ENCODE peak calls at places on chromosomes 2 and 18, in eight cellular contexts. X, J, R, O, Y, G, A and T are unnamed samples.

GRCh38 chr2:33137331-33137730 is 190.6 kb downstream of the LTBP1 start:
- DNase-seq in X (no peak), J (no peak), R (no peak), O (no peak), Y (no peak), G (no peak), A (no peak), T (no peak)

GRCh38 chr2:226489765-226490164 is 309.9 kb downstream of the IRS1 start:
- DNase-seq in X (no peak), J (no peak), R (no peak), O (no peak), Y (no peak), G (no peak), A (no peak), T (no peak)

GRCh38 chr2:37564356-37564755 is 107.1 kb downstream of the CDC42EP3 start:
- DNase-seq in X (no peak), J (no peak), R (peak; percentile 17), O (no peak), Y (no peak), G (no peak), A (no peak), T (no peak)

GRCh38 chr2:109720379-109721116 is 73.6 kb upstream of the RGPD5 start:
- DNase-seq in X (no peak), J (peak; percentile 18), R (no peak), O (no peak), Y (no peak), G (no peak), A (no peak), T (no peak)

GRCh38 chr2:233711312-233712008 is 1.2 kb upstream of the UGT1A5 start:
- DNase-seq in X (peak; percentile 82), J (peak; percentile 73), R (peak; percentile 56), O (peak; percentile 34), Y (peak; percentile 39), G (peak; percentile 47), A (peak; percentile 63), T (no peak)

GRCh38 chr2:219611866-219612604 is 14.4 kb downstream of the STK11IP start:
- DNase-seq in X (no peak), J (no peak), R (no peak), O (no peak), Y (no peak), G (no peak), A (no peak), T (no peak)

GRCh38 chr2:169768262-169768995 is 30.2 kb upstream of the SSB start:
- DNase-seq in X (peak; percentile 29), J (no peak), R (no peak), O (no peak), Y (no peak), G (peak; percentile 25), A (no peak), T (no peak)

GRCh38 chr18:7338846-7339245 is 108.0 kb downstream of the LRRC30 start:
- DNase-seq in X (no peak), J (no peak), R (no peak), O (no peak), Y (no peak), G (no peak), A (no peak), T (no peak)

GRCh38 chr2:30645081-30645744 is 162.0 kb downstream of the CAPN13 start:
- DNase-seq in X (no peak), J (no peak), R (no peak), O (no peak), Y (no peak), G (no peak), A (no peak), T (no peak)

GRCh38 chr2:230875347-230876315 is 10.9 kb downstream of the ITM2C start:
- DNase-seq in X (no peak), J (no peak), R (no peak), O (no peak), Y (no peak), G (no peak), A (no peak), T (no peak)

GRCh38 chr2:135948642-135949355 is 36.6 kb downstream of the DARS1 start:
- DNase-seq in X (no peak), J (peak; percentile 22), R (peak; percentile 95), O (no peak), Y (peak; percentile 23), G (no peak), A (no peak), T (no peak)

GRCh38 chr2:95390272-95390880 is 12.1 kb upstream of the FAHD2A start:
- DNase-seq in X (no peak), J (no peak), R (no peak), O (no peak), Y (no peak), G (no peak), A (no peak), T (no peak)

GRCh38 chr2:232292395-232293154 is 86.0 kb upstream of the ALPP start:
- DNase-seq in X (peak; percentile 72), J (peak; percentile 37), R (no peak), O (peak; percentile 55), Y (peak; percentile 43), G (no peak), A (peak; percentile 4), T (peak; percentile 3)

GRCh38 chr2:112795720-112796119 is 11.4 kb upstream of the IL1A start:
- DNase-seq in X (peak; percentile 15), J (peak; percentile 25), R (peak; percentile 92), O (no peak), Y (no peak), G (no peak), A (no peak), T (no peak)

GRCh38 chr18:59715445-59715844 is 18.2 kb upstream of the CCBE1 start:
- DNase-seq in X (no peak), J (no peak), R (no peak), O (no peak), Y (no peak), G (no peak), A (no peak), T (no peak)

GRCh38 chr2:188787002-188787660 is 187.0 kb upstream of the COL3A1 start:
- DNase-seq in X (no peak), J (no peak), R (no peak), O (no peak), Y (no peak), G (no peak), A (no peak), T (no peak)

GRCh38 chr2:234932591-234933168 is 19.1 kb upstream of the SH3BP4 start:
- DNase-seq in X (no peak), J (no peak), R (no peak), O (no peak), Y (no peak), G (no peak), A (no peak), T (no peak)

GRCh38 chr2:143705108-143705686 is 576.0 kb downstream of the ARHGAP15 start:
- DNase-seq in X (no peak), J (no peak), R (peak; percentile 54), O (no peak), Y (no peak), G (no peak), A (no peak), T (peak; percentile 78)

GRCh38 chr2:64244049-64244446 is 99.8 kb upstream of the PELI1 start:
- DNase-seq in X (no peak), J (no peak), R (peak; percentile 34), O (no peak), Y (no peak), G (no peak), A (no peak), T (no peak)

GRCh38 chr2:105442056-105442455 is 43.2 kb upstream of the FHL2 start:
- DNase-seq in X (no peak), J (no peak), R (no peak), O (no peak), Y (no peak), G (no peak), A (no peak), T (no peak)

GRCh38 chr2:20868377-20868776 is 45.5 kb upstream of the LDAH start:
- DNase-seq in X (no peak), J (no peak), R (no peak), O (no peak), Y (no peak), G (peak; percentile 19), A (no peak), T (no peak)

GRCh38 chr18:9539938-9540337 is 64.6 kb downstream of the RALBP1 start:
- DNase-seq in X (no peak), J (no peak), R (no peak), O (no peak), Y (no peak), G (no peak), A (no peak), T (no peak)

GRCh38 chr2:217940261-217941220 is 62.3 kb downstream of the TNS1 start:
- DNase-seq in X (no peak), J (no peak), R (no peak), O (no peak), Y (no peak), G (no peak), A (no peak), T (no peak)

GRCh38 chr2:134611316-134611715 is 107.5 kb downstream of the TMEM163 start:
- DNase-seq in X (no peak), J (no peak), R (no peak), O (no peak), Y (no peak), G (no peak), A (no peak), T (no peak)

GRCh38 chr2:38315707-38316333 is 61.3 kb downstream of the ATL2 start:
- DNase-seq in X (peak; percentile 78), J (no peak), R (peak; percentile 55), O (peak; percentile 18), Y (peak; percentile 34), G (peak; percentile 30), A (peak; percentile 20), T (no peak)

GRCh38 chr2:179981085-179981484 is 26.0 kb downstream of the CWC22 start:
- DNase-seq in X (no peak), J (no peak), R (no peak), O (no peak), Y (no peak), G (no peak), A (peak; percentile 42), T (peak; percentile 64)

GRCh38 chr2:43105586-43106562 is 120.5 kb downstream of the ZFP36L2 start:
- DNase-seq in X (peak; percentile 65), J (no peak), R (no peak), O (peak; percentile 59), Y (peak; percentile 80), G (no peak), A (no peak), T (no peak)

GRCh38 chr2:196925445-196925767 is 1.1 kb downstream of the PGAP1 start:
- DNase-seq in X (no peak), J (no peak), R (no peak), O (no peak), Y (no peak), G (no peak), A (no peak), T (no peak)

GRCh38 chr2:68747413-68747812 is 12.8 kb downstream of the ARHGAP25 start:
- DNase-seq in X (no peak), J (no peak), R (no peak), O (no peak), Y (no peak), G (no peak), A (no peak), T (no peak)

GRCh38 chr2:2192385-2192957 is 138.6 kb downstream of the MYT1L start:
- DNase-seq in X (no peak), J (no peak), R (no peak), O (no peak), Y (no peak), G (no peak), A (no peak), T (no peak)